ENCODE peak calls at places on chromosome 22, in six cellular contexts. E is colonic mucosa, S is body of pancreas, Z is lower lobe of right lung, Q is heart right ventricle, L is kidney. V is an unnamed sample. For H3K4me1, the result is how much of the 10 kb centered on the place peaks cover.

GRCh38 chr22:44920183-44920582 is 89.6 kb downstream of the PHF21B start:
- DNase-seq in L (peak), S (no peak), Z (peak), E (no peak), Q (no peak), V (peak)

GRCh38 chr22:35921777-35922176 is 106.8 kb downstream of the RBFOX2 start:
- DNase-seq in S (peak), E (peak), L (no peak), Z (no peak), Q (peak), V (peak)

GRCh38 chr22:44578115-44578457 is 80.1 kb upstream of the RTL6 start:
- DNase-seq in Z (peak), E (no peak), L (no peak), Q (no peak), S (no peak), V (no peak)

GRCh38 chr22:21568207-21569075 is 927 bp downstream of the UBE2L3 start:
- DNase-seq in Z (no peak), E (peak), S (peak), L (no peak), Q (peak), V (peak)

GRCh38 chr22:43827926-43828710 is 16.0 kb upstream of the EFCAB6 start:
- DNase-seq in Q (no peak), Z (no peak), E (no peak), S (no peak), L (peak), V (peak)

GRCh38 chr22:21642584-21643448 is 714 bp downstream of the SDF2L1 start:
- DNase-seq in S (peak), Q (no peak), L (peak), E (peak), Z (peak), V (no peak)

GRCh38 chr22:20904980-20905355 is 12.2 kb upstream of the CRKL start:
- DNase-seq in E (no peak), S (no peak), Q (no peak), Z (no peak), L (peak), V (no peak)

GRCh38 chr22:43539572-43540533 is 128.0 kb downstream of the MPPED1 start:
- DNase-seq in Q (no peak), S (no peak), L (peak), Z (no peak), E (no peak), V (no peak)

GRCh38 chr22:21032843-21033688 is 705 bp upstream of the SLC7A4 start:
- DNase-seq in S (no peak), Q (no peak), Z (no peak), E (no peak), L (no peak), V (no peak)

GRCh38 chr22:29018293-29019189 is 43.1 kb downstream of the C22orf31 start:
- DNase-seq in Q (no peak), Z (no peak), S (no peak), L (no peak), E (no peak), V (no peak)

GRCh38 chr22:45164217-45165123 is 745 bp downstream of the NUP50 start:
- DNase-seq in Z (peak), Q (peak), L (peak), E (peak), S (peak), V (no peak)

GRCh38 chr22:28279888-28280287 is 360.8 kb upstream of the PITPNB start:
- DNase-seq in Q (no peak), Z (no peak), E (no peak), S (no peak), L (no peak), V (no peak)

GRCh38 chr22:33210129-33210784 is 152.1 kb upstream of the SYN3 start:
- DNase-seq in E (peak), L (no peak), Q (peak), Z (no peak), S (peak), V (no peak)

GRCh38 chr22:34356481-34356880 is 436.2 kb upstream of the LARGE1 start:
- DNase-seq in L (no peak), S (no peak), Z (no peak), Q (no peak), E (no peak), V (no peak)
- H3K4me3 ChIP-seq in L (no peak), S (no peak), Z (no peak), Q (no peak), E (no peak), V (no peak)

GRCh38 chr22:25134451-25134850 is 65.2 kb upstream of the CRYBB3 start:
- DNase-seq in Z (no peak), S (no peak), E (peak), Q (no peak), L (no peak), V (no peak)

GRCh38 chr22:25134028-25134427 is 65.6 kb upstream of the CRYBB3 start:
- DNase-seq in E (peak), S (peak), Q (no peak), L (no peak), Z (no peak), V (no peak)

GRCh38 chr22:25130462-25130861 is 69.2 kb upstream of the CRYBB3 start:
- DNase-seq in S (no peak), L (peak), Z (no peak), Q (no peak), E (peak), V (no peak)

GRCh38 chr22:25127274-25127673 is 72.4 kb upstream of the CRYBB3 start:
- DNase-seq in L (no peak), Z (no peak), E (no peak), Q (no peak), S (no peak), V (no peak)

GRCh38 chr22:25131198-25131887 is 68.3 kb upstream of the CRYBB3 start:
- DNase-seq in Z (no peak), L (no peak), E (peak), S (no peak), Q (no peak), V (no peak)
- H3K4me1 ChIP-seq in Z (half or more), L (under half), E (under half), S (half or more), Q (under half), V (half or more)

GRCh38 chr22:42452456-42452855 is 20.3 kb upstream of the NFAM1 start:
- DNase-seq in S (no peak), Q (no peak), Z (no peak), L (peak), E (no peak), V (no peak)
- H3K4me3 ChIP-seq in S (no peak), Q (no peak), Z (no peak), L (no peak), E (no peak), V (no peak)

DNA sequence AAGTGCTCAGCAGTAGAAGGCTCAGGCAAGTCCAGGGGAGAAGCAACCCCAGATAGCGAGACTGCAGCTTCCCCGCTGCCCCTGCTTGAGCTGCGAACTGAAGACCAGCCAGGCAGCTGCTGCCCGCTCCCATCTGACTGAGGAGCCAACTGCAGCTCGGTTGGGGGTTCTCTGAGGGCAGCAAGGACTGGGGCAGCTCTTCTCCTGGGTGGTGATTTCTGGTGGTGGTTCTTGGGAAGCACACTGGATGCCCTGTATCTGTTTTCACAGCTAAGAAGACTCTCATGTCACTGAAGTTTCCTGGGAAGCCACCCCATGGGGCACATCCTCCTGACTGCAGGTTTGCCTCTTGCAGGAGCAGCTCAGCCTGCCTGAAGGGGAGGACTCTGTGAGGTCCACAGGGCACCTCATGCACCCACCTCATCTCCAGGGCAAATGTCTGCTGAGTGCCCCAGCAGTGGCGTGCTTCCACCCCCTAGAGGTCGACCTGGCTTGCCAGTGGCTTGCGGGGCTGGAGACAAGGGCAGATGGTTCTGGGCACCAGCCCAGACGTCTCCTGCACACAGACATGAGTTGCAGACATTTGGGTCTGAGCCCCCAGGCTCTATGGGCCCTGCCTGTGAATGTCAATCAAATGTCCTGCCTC is 801.1 kb downstream of the BRD1 start:
- DNase-seq in E (no peak), S (no peak), Z (peak), Q (no peak), L (peak), V (no peak)
- H3K4me1 ChIP-seq in E (under half), S (under half), Z (under half), Q (under half), L (under half), V (under half)

GRCh38 chr22:46239261-46240048 is 10.6 kb downstream of the CDPF1 start:
- DNase-seq in E (no peak), L (no peak), S (no peak), Q (no peak), Z (no peak), V (no peak)
- H3K4me3 ChIP-seq in E (no peak), L (no peak), S (no peak), Q (no peak), Z (no peak), V (no peak)

DNA sequence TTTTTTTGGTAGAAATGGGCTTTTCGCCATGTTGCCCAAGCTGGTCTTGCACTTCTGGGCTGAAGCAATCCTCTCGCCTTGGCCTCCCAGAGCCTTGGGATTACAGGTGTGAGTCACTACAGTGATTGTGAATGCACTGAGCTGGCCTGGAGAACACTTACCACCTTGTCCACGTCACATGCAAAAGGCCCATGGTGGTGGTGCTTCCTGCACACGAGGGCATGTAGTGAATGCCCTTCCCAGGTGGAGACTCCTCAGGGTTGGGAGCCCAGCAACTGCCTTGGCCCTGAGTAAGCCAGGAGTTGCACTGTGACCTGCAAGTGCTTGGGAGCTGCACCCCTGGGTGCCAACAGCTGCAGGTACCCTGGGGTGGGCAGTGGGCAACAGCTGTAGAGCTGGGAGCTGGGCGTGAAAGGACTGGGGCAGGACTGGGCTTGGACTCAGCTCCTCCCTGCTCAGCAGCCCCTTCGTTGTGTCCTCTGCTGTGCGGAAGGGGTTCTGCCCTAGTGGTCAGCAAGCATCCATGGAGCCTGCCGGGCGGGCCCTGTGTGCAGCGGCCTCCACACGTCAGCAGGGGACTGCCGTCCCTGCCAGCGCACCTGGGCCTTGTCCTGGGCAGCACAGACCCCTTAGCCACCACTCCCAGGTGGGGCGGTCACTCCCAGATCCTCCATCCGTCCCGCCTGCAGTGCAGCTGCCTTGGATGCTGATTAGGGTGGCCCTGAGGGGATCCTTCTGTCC is 9.3 kb upstream of the ADORA2A start:
- DNase-seq in L (peak), Z (peak), S (no peak), E (no peak), Q (no peak), V (no peak)
- H3K4me1 ChIP-seq in L (under half), Z (under half), S (under half), E (under half), Q (under half), V (under half)

GRCh38 chr22:37326726-37327125 is 44.4 kb downstream of the CYTH4 start:
- DNase-seq in Q (no peak), S (peak), L (no peak), E (peak), Z (peak), V (no peak)

GRCh38 chr22:37329239-37330140 is 47.2 kb downstream of the CYTH4 start:
- DNase-seq in L (no peak), Q (no peak), S (no peak), Z (no peak), E (no peak), V (no peak)

GRCh38 chr22:37330200-37331033 is 48.1 kb downstream of the CYTH4 start:
- DNase-seq in Z (no peak), E (peak), L (no peak), S (peak), Q (no peak), V (no peak)

GRCh38 chr22:37325024-37325395 is 42.7 kb downstream of the CYTH4 start:
- DNase-seq in Z (no peak), L (no peak), E (no peak), Q (no peak), S (no peak), V (no peak)

DNA sequence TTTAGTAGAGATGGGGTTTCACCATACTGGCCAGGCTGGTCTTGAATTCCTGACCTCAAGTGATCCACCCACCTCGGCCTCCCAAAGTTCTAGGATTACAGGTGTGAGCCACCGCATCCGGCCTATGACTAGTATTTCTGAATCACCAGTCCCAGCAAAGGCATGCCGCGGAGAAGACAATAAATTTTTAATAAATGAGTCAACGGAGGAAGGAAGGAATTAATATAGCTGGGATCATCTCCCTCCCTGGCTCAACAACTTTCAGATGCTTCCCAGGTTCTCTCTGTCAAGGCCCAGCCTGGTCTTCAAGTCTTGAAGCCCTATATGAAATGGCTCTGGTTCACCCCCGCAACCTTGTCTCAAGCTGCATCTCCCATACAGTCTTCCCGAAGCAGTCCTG is 45.7 kb downstream of the CYTH4 start:
- DNase-seq in E (no peak), S (no peak), L (no peak), Z (no peak), Q (no peak), V (no peak)
- H3K4me3 ChIP-seq in E (no peak), S (no peak), L (no peak), Z (no peak), Q (no peak), V (no peak)

DNA sequence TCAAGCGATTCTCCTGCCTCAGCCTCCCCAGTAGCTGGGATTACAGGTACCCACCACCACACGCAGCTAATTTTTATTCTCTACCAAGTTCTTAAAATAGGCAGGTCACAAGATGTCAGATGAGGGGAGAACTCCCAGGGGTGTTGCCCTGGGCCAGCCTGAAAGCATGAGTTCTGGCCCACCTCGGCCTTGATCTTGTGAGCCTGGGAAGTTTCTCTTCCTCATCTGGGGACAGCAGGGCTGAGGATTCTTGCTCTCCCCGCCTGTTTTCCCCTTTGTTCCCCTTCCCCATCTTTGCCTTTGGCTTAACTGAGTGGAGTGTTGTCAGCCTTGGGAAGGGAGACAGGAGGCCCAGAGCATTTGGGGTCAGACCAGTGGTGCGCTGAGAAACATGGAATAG is 3.5 kb downstream of the PDXP start:
- DNase-seq in L (no peak), Q (no peak), E (no peak), Z (no peak), S (no peak), V (no peak)
- H3K4me1 ChIP-seq in L (under half), Q (under half), E (under half), Z (under half), S (under half), V (under half)

GRCh38 chr22:17980638-17981051 is 43.7 kb downstream of the MICAL3 start:
- DNase-seq in S (no peak), L (no peak), Z (peak), E (peak), Q (no peak), V (no peak)
- H3K4me3 ChIP-seq in S (no peak), L (no peak), Z (peak), E (no peak), Q (peak), V (no peak)

GRCh38 chr22:39953101-39953500 is 7.1 kb upstream of the TMA7B start:
- DNase-seq in E (no peak), S (no peak), Q (no peak), Z (no peak), L (no peak), V (no peak)
- H3K4me1 ChIP-seq in E (under half), S (under half), Q (under half), Z (under half), L (under half), V (under half)

V was measured in tibial artery.